ENCODE peak calls at places on chromosomes 1 and 21, in four cellular contexts. X is K562, C is A549, K is GM12878. N is an unnamed sample.

GRCh38 chr21:42614391-42614790 is 39.0 kb upstream of the PDE9A start:
- DNase-seq in K (no peak), C (no peak), X (no peak), N (no peak)

GRCh38 chr1:209208648-209209047 is 374.9 kb upstream of the CAMK1G start:
- DNase-seq in X (no peak), K (no peak), C (no peak), N (no peak)

GRCh38 chr1:240508950-240509349 is 103.0 kb downstream of the GREM2 start:
- DNase-seq in C (no peak), K (no peak), X (no peak), N (no peak)

GRCh38 chr1:23636009-23636408 is 55.6 kb upstream of the RPL11 start:
- DNase-seq in X (no peak), K (no peak), C (no peak), N (no peak)

GRCh38 chr1:112058815-112059450 is 69.5 kb upstream of the KCND3 start:
- DNase-seq in C (no peak), X (no peak), K (no peak), N (no peak)

GRCh38 chr1:10108948-10109347 is 76.2 kb downstream of the UBE4B start:
- DNase-seq in K (no peak), C (no peak), X (no peak), N (no peak)

GRCh38 chr1:156805766-156806511 is 10.7 kb downstream of the SH2D2A start:
- DNase-seq in C (no peak), X (no peak), K (no peak), N (no peak)

GRCh38 chr21:33211732-33212131 is 18.0 kb upstream of the IFNAR2 start:
- DNase-seq in K (no peak), C (no peak), X (no peak), N (no peak)

GRCh38 chr1:54289939-54290233 is 89.9 kb downstream of the MRPL37 start:
- DNase-seq in X (no peak), K (no peak), C (no peak), N (no peak)

GRCh38 chr1:22376976-22377375 is 74.7 kb upstream of the ZBTB40 start:
- DNase-seq in X (no peak), K (no peak), C (no peak), N (no peak)

GRCh38 chr1:217274927-217275616 is 355.8 kb downstream of the GPATCH2 start:
- DNase-seq in C (no peak), X (no peak), K (no peak), N (no peak)

GRCh38 chr1:20215716-20216115 is 29.4 kb upstream of the PLA2G2C start:
- DNase-seq in X (no peak), K (no peak), C (no peak), N (no peak)

GRCh38 chr1:200242379-200243041 is 167.3 kb downstream of the ZNF281 start:
- DNase-seq in K (no peak), X (no peak), C (no peak), N (peak)

GRCh38 chr1:86739901-86740507 is 35.6 kb downstream of the SH3GLB1 start:
- DNase-seq in K (peak), X (no peak), C (no peak), N (no peak)

GRCh38 chr1:100039571-100039970 is 69.8 kb downstream of the SLC35A3 start:
- DNase-seq in C (no peak), K (no peak), X (no peak), N (no peak)

GRCh38 chr1:244834596-244835275 is 722 bp upstream of the COX20 start:
- DNase-seq in K (peak), X (no peak), C (peak), N (peak)

GRCh38 chr21:33700491-33700890 is 58.2 kb downstream of the ITSN1 start:
- DNase-seq in X (no peak), K (no peak), C (no peak), N (no peak)

GRCh38 chr1:190475394-190476250 is 2.0 kb downstream of the BRINP3 start:
- DNase-seq in K (no peak), X (no peak), C (no peak), N (no peak)

GRCh38 chr1:65992160-65993046 is 199.7 kb downstream of the PDE4B start:
- DNase-seq in X (no peak), C (peak), K (no peak), N (no peak)

GRCh38 chr1:226800763-226801380 is 61.8 kb upstream of the ITPKB start:
- DNase-seq in K (no peak), X (no peak), C (no peak), N (no peak)

GRCh38 chr1:21313146-21313885 is 23.1 kb upstream of the ECE1 start:
- DNase-seq in C (no peak), X (peak), K (no peak), N (no peak)

GRCh38 chr1:53051676-53052075 is 10.3 kb upstream of the PODN start:
- DNase-seq in K (no peak), C (no peak), X (no peak), N (no peak)

GRCh38 chr1:235643837-235644692 is 5.5 kb downstream of the GNG4 start:
- DNase-seq in C (no peak), X (no peak), K (no peak), N (no peak)

GRCh38 chr1:198937231-198938031 is 298.6 kb downstream of the PTPRC start:
- DNase-seq in X (no peak), K (peak), C (peak), N (peak)

GRCh38 chr1:31904339-31905092 is 33.7 kb downstream of the PTP4A2 start:
- DNase-seq in K (no peak), C (peak), X (no peak), N (peak)
- TF ChIP-seq MAX in K (no peak), C (no peak), X (no peak), N (no peak)

DNA sequence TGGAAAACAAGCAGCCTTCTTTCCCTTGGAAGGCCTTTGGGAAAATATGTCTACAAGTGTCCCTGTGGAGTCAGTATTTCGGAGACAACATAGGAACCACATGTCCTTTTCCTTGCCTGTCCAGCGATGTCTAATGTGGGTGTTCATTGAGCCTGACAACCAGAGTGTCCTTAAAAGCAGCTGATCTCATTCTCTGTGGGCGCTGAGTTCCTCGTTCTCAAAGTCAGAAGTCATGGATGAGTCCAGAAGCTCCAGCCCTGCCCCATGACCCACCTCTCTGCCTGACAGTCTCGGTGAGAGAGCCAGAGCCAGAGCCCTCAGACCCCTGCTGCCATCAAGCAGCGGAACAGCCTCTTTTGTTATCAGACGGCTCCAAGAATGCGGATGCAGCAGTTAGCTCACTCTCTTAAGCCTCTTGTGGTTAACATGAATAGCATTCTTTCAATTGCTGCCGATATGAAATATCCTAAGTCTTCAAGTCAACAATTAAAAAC is 329.2 kb downstream of the TGFB2 start:
- DNase-seq in C (peak), K (no peak), X (no peak), N (peak)
- TF ChIP-seq MYC in C (no peak), K (no peak), X (no peak), N (no peak)

GRCh38 chr21:15875286-15875685 is 145.5 kb downstream of the USP25 start:
- DNase-seq in X (no peak), K (no peak), C (no peak), N (no peak)
- TF ChIP-seq MAX in X (no peak), K (no peak), C (no peak), N (no peak)

DNA sequence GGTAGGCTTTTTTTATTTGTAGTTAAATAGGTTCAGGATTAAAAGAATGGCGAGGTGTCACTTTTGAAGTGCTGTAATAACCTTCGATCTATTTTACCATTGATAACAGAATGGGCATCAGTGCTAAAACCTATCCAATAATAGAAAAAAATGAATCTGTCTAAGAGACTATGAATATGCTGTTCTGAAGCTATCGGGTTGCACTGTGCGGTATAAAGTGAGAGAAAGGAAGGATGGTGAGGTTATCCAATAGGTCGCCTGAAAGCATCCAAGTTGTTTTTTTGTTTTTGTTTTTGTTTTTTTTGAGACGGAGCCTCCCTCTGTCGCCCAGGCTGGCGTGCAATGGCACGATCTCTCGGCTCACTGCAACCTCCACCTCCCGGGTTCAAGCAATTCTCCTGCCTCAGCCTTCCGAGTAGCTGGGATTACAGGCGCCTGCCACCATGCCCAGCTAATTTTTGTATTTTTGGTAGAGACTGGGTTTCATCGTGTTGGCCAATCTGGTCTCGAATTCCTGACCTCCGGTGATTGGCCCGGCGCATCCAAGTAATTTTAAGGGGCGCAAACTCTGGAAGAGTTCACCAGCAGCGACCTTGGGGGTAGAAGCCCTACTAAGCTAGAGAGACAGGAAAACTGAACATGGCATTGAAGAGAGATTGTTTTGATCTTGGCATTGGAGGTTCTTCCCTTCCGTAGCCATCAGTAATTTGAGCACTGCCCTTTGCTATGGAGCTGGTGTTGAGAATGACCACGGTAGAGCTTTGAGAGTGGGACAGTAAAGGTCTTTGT is 8.7 kb upstream of the MDM4 start:
- DNase-seq in X (peak), K (no peak), C (peak), N (peak)
- TF ChIP-seq MYC in X (no peak), K (no peak), C (no peak), N (no peak)

GRCh38 chr21:45064618-45065399 is 9.6 kb upstream of the ADARB1 start:
- DNase-seq in X (no peak), K (no peak), C (no peak), N (no peak)

GRCh38 chr21:45069085-45069484 is 5.3 kb upstream of the ADARB1 start:
- DNase-seq in K (no peak), X (no peak), C (no peak), N (no peak)

GRCh38 chr21:45069711-45070110 is 4.7 kb upstream of the ADARB1 start:
- DNase-seq in C (no peak), K (no peak), X (no peak), N (no peak)

GRCh38 chr21:45070970-45071369 is 3.4 kb upstream of the ADARB1 start:
- DNase-seq in C (no peak), K (no peak), X (no peak), N (no peak)

DNA sequence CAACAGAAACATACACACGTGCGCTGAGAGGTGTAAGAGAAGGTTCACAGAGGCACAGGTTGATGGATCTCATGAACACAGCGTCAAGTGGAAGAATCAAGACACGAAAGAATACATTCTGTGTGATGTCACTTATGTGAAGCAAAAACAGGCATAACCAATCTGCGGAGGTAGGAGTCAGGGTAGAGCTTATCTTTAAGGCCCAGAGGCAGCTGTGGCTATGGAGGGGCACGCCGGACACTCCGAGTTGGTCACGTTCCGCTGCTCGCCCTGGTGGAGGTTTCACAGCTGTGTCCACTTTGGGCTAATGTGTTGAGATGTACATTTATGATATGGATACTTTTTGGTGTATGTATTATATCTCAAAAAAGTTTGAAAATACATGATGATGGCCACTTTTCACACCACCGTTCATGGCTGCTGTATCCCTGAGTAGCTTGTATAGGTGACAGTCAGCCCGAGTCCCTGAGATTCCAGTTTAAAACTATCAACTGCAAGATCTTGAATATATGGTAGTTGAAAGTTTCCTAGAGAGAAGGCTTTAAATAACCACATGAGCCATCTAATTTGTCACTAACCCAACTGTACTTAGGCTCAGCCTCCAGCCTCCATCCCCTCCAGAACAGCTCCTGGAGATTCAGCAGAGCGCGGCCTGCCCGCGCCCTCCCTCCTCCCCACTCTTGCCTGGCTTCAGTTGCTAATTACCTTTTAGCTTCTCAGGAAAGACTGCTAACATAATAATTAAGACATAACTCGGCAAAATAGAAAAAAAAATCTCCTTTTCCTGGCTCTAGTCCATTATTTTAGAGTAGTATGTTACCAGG is 6.7 kb upstream of the ADARB1 start:
- DNase-seq in K (no peak), C (no peak), X (peak), N (no peak)
- TF ChIP-seq MAX in K (no peak), C (no peak), X (peak), N (no peak)

DNA sequence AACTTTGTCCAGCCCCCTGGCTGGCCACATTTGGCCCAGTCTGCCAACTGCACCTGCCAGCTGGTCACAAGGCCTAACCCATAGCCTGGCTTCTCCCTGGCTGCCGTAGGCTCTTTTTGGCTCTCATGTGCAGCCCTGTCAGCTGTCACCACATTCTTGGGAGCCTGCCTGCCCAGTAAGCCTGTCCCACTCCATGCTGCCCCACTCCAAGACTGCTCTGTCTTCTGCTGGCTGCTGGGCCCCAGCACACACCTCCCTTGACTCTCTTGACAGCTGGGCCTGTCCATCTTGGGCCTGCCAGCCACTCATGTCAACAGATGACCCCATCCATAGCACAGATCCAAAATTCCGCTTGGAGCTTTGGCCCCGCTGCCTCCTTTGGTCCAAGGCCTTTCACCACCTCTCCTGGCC is 74.3 kb upstream of the EDN2 start:
- DNase-seq in X (no peak), K (no peak), C (no peak), N (no peak)
- TF ChIP-seq MYC in X (no peak), K (no peak), C (no peak), N (no peak)

DNA sequence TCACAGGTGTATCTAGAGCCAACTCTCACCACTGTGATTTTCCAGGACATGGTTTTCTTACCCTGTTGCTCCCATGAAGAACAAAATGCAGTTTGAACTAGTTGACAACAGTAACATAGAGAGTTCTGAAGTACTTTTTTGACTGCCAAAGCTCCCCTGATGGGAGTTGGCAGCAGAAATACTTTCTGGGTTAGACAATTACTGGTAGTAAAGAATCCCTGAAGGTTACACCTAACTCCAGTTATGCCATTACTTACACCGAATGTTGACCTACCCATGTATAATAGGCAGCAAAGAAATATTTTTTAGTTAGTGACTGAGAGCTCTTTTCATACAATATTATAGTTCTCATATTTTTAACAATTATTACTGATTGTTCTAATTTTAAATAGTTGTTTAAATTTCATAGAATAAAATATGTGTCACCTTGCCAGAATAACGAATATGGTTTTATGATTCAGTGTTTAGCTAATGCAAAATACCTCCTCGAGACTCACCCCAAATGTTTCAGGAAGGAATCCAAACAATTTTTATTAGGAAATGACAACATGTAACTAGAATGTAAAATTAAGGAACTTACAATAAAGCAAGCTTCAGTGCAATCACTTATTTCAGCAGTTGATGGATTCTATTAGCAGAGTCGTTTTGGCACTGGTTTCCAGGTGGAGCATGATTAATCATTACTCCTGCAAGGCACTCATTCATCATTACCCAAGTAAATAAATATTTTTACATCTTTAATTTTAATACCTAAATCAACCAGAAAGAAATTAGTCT is 237.6 kb downstream of the MRPL39 start:
- DNase-seq in C (no peak), K (no peak), X (no peak), N (no peak)
- TF ChIP-seq MAX in C (no peak), K (no peak), X (no peak), N (no peak)